ENCODE peak calls at places on chromosomes 6 and 20, in seven cellular contexts. B is ascending aorta, E is GM13976, C is neural crest cell, I is fibroblast of lung, H is mammary epithelial cell, D is HCT116. Z is an unnamed sample.

GRCh38 chr6:79544939-79545450 is 7.8 kb upstream of the LCA5 start:
- DNase-seq in B (peak; percentile 88), E (peak; percentile 74), C (peak; percentile 52), I (peak; percentile 100), H (peak; percentile 100), D (peak; percentile 97), Z (peak; percentile 2)

GRCh38 chr6:169571123-169571962 is 130.5 kb downstream of the WDR27 start:
- DNase-seq in B (no peak), E (no peak), C (no peak), I (peak; percentile 90), H (peak; percentile 70), D (no peak), Z (no peak)

GRCh38 chr20:17155401-17155800 is 71.4 kb upstream of the PCSK2 start:
- DNase-seq in B (no peak), E (no peak), C (no peak), I (no peak), H (no peak), D (no peak), Z (no peak)

GRCh38 chr6:154954352-154954751 is 40.8 kb upstream of the TIAM2 start:
- DNase-seq in B (no peak), E (no peak), C (no peak), I (peak; percentile 60), H (no peak), D (no peak), Z (no peak)

GRCh38 chr6:3848925-3849605 is at the start of gene FAM50B:
- DNase-seq in B (peak; percentile 96), E (peak; percentile 92), C (peak; percentile 88), I (peak; percentile 79), H (peak; percentile 81), D (no peak), Z (peak; percentile 93)

GRCh38 chr20:25407311-25408169 is at the start of gene GINS1:
- DNase-seq in B (peak; percentile 81), E (peak; percentile 93), C (peak; percentile 95), I (peak; percentile 90), H (peak; percentile 89), D (peak; percentile 90), Z (peak; percentile 89)

GRCh38 chr20:45066372-45066771 is 34.6 kb downstream of the KCNS1 start:
- DNase-seq in B (no peak), E (no peak), C (no peak), I (peak; percentile 71), H (no peak), D (no peak), Z (no peak)

GRCh38 chr6:85644374-85644762 is 1.7 kb upstream of the SYNCRIP start:
- DNase-seq in B (no peak), E (no peak), C (no peak), I (no peak), H (no peak), D (no peak), Z (no peak)

GRCh38 chr20:61387204-61387958 is 135.3 kb downstream of the CDH4 start:
- DNase-seq in B (no peak), E (no peak), C (peak; percentile 39), I (peak; percentile 66), H (peak; percentile 76), D (no peak), Z (peak; percentile 4)

GRCh38 chr20:43988867-43989266 is 74.2 kb downstream of the TOX2 start:
- DNase-seq in B (no peak), E (no peak), C (no peak), I (peak; percentile 64), H (no peak), D (no peak), Z (no peak)

GRCh38 chr20:11013801-11014200 is 340.0 kb upstream of the JAG1 start:
- DNase-seq in B (no peak), E (no peak), C (no peak), I (no peak), H (no peak), D (no peak), Z (no peak)

GRCh38 chr6:124997196-124997875 is 35.1 kb downstream of the RNF217 start:
- DNase-seq in B (no peak), E (no peak), C (no peak), I (no peak), H (no peak), D (no peak), Z (no peak)

GRCh38 chr6:100370265-100370664 is 94.5 kb downstream of the SIM1 start:
- DNase-seq in B (no peak), E (no peak), C (no peak), I (no peak), H (no peak), D (no peak), Z (no peak)

GRCh38 chr6:24547243-24547642 is 52.5 kb downstream of the ALDH5A1 start:
- DNase-seq in B (no peak), E (peak; percentile 30), C (no peak), I (peak; percentile 5), H (no peak), D (no peak), Z (peak; percentile 81)

GRCh38 chr6:43776799-43777776 is 7.1 kb downstream of the VEGFA start:
- DNase-seq in B (no peak), E (no peak), C (no peak), I (no peak), H (no peak), D (no peak), Z (no peak)

GRCh38 chr6:43773981-43774775 is 4.2 kb downstream of the VEGFA start:
- DNase-seq in B (no peak), E (no peak), C (no peak), I (no peak), H (no peak), D (no peak), Z (no peak)

GRCh38 chr6:43773050-43773956 is 3.3 kb downstream of the VEGFA start:
- DNase-seq in B (no peak), E (peak; percentile 83), C (no peak), I (peak; percentile 19), H (peak; percentile 62), D (peak; percentile 44), Z (peak; percentile 76)

GRCh38 chr6:43776115-43776798 is 6.2 kb downstream of the VEGFA start:
- DNase-seq in B (no peak), E (no peak), C (no peak), I (no peak), H (no peak), D (no peak), Z (no peak)

DNA sequence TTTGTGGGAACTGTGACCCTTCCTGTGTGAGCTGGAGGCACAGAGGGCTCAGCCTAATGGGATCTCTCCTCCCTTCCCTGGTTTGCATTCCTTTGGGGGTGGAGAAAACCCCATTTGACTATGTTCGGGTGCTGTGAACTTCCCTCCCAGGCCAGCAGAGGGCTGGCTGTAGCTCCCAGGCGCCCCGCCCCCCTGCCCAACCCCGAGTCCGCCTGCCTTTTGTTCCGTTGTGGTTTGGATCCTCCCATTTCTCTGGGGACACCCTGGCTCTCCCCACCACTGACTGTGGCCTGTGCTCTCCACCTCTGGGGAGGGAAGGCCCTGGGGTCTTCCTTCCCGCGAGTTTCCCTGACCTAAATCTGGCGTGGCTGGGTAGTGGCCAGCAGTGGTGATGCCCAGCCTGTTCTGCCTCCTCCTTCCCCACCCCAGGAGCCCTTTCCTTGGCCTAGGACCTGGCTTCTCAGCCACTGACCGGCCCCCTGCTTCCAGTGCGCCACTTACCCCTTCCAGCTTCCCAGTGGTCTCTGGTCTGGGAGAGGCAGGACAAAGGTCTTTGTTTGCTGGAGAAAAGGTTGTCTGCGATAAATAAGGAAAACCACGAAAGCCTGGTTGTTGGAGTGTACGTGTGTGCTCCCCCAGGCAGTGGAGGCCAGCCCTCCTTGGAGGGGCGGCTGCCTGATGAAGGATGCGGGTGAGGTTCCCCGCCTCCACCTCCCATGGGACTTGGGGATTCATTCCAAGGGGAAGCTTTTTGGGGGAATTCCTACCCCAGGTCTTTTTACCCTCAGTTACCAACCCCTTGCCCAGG is 5.0 kb downstream of the VEGFA start:
- DNase-seq in B (peak; percentile 84), E (peak; percentile 91), C (peak; percentile 56), I (peak; percentile 63), H (peak; percentile 69), D (no peak), Z (peak; percentile 79)
- TF ChIP-seq CTCF in B (peak; percentile 77), E (peak; percentile 64), C (peak; percentile 84), I (peak; percentile 92), H (peak; percentile 94), D (no peak), Z (peak; percentile 81)

DNA sequence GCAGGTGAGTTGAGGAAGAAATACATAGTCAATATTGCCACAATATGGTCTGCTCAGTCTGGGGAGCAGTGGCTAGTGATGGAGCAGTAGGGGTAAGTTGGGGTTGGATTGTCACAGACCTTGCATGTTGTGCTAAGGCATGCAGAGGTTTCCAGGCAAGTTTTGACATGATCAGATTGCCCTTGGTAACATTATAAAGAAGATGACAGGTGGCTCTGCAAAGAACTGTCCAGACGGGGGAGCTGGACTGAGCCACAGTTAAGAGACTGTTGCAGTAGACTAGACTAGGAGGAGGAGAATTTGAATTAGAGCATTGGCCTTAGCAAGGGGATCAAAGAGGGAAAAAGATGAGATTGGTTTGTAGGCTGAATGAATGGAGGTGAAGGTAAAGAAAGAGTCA is 23.4 kb downstream of the ATRN start:
- DNase-seq in B (no peak), E (no peak), C (no peak), I (no peak), H (peak; percentile 42), D (no peak), Z (no peak)
- TF ChIP-seq CTCF in B (no peak), E (no peak), C (no peak), I (no peak), H (peak; percentile 60), D (no peak), Z (no peak)

DNA sequence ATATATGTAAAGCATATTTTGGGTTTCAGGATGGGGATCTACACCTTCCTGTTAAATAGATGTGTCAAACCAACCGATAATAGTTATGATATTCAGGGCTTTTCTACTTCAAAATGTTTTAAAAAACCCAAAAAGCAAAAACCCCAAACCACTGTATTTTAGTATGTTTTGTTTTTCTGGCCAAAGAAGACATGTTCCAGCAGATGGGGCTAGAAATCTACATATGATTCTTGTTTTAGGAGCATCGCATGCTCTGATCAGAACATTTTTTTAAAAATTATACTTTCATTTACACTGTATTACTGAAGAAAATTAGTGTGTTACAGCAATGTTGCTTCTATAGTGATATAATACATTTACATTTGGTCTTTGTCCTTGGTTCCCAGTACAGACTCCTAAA is 11.0 kb downstream of the RMND1 start:
- DNase-seq in B (no peak), E (peak; percentile 37), C (no peak), I (peak; percentile 34), H (no peak), D (no peak), Z (no peak)
- TF ChIP-seq CTCF in B (peak; percentile 70), E (no peak), C (peak; percentile 50), I (peak; percentile 50), H (peak; percentile 36), D (no peak), Z (peak; percentile 38)

DNA sequence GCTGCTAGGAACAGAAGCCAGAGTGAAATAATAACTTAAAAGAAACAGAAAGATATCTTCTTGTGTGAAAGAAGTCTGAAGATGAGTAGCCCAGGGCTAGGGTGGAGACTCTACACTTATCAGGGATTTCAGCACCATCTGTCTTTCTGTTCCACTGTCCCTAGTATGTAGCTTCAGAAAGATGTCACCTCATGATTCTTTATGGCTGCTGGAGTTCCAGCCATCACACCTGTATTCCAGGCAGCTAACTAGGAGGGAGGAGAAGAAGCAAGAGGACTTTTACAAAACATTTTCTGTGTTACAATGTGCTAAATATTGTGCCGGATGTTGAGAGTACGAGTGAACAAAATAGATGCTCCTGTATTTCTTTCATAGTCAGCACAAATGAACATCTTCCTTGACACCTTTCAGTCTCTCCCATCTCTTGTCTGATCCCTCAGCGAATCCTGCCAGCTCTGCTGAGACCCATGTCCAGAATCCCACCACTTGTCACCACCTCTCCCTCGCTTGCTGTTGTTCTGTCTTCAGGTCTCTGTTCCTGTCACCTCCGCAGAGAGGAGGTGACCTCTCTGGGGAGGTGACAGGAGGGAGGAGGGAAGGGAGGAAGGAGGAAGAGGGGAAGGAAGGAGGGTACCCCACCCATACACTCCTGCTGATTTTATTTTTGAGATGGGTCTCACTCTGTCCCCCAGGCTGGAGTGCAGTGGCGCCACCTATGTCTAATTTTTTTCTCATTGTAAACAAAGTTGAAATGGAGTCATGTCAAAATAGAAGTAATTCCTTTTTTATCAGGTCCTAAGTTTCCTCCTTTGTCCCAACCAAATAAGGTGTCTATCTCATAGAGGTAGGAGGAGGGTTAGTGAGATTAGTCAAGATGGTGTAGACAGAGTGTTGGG is 188.9 kb downstream of the TFAP2C start:
- DNase-seq in B (no peak), E (no peak), C (no peak), I (no peak), H (no peak), D (peak; percentile 12), Z (no peak)
- TF ChIP-seq CTCF in B (no peak), E (no peak), C (no peak), I (no peak), H (peak; percentile 16), D (peak; percentile 23), Z (no peak)

Z was measured in activated CD8-positive, alpha-beta T cell treated with anti-CD3 and anti-CD28 coated beads for 36 hours.